ENCODE peak calls at places on chromosomes 4 and X, in ten cellular contexts. One of them, this sample, is unnamed.

GRCh38 chr4:2258091-2259035 is 3.5 kb downstream of the MXD4 start:
- DNase-seq in AG04450: no peak
- DNase-seq in tibial nerve: peak; percentile 12
- DNase-seq in left lung: peak; percentile 73
- DNase-seq in Caco-2: no peak
- DNase-seq in hepatocyte: no peak
- DNase-seq in tibial artery: peak; percentile 69
- DNase-seq in CD4-positive, alpha-beta T cell: no peak
- DNase-seq in brain microvascular endothelial cell: no peak
- DNase-seq in foreskin keratinocyte: no peak
- DNase-seq in this sample: no peak

GRCh38 chr4:7610841-7611240 is 176.1 kb upstream of the PSAPL1 start:
- DNase-seq in foreskin keratinocyte: no peak
- DNase-seq in Caco-2: no peak
- DNase-seq in tibial nerve: no peak
- DNase-seq in CD4-positive, alpha-beta T cell: no peak
- DNase-seq in tibial artery: no peak
- DNase-seq in left lung: no peak
- DNase-seq in brain microvascular endothelial cell: no peak
- DNase-seq in AG04450: no peak
- DNase-seq in hepatocyte: no peak
- DNase-seq in this sample: no peak

GRCh38 chrX:68833855-68834331 is 5.1 kb downstream of the EFNB1 start:
- DNase-seq in CD4-positive, alpha-beta T cell: no peak
- DNase-seq in left lung: no peak
- DNase-seq in hepatocyte: no peak
- DNase-seq in Caco-2: no peak
- DNase-seq in AG04450: no peak
- DNase-seq in foreskin keratinocyte: peak; percentile 87
- DNase-seq in tibial nerve: no peak
- DNase-seq in brain microvascular endothelial cell: no peak
- DNase-seq in tibial artery: no peak
- DNase-seq in this sample: no peak

GRCh38 chr4:47531241-47531953 is 46.3 kb downstream of the ATP10D start:
- DNase-seq in tibial nerve: no peak
- DNase-seq in AG04450: peak; percentile 47
- DNase-seq in brain microvascular endothelial cell: peak; percentile 95
- DNase-seq in CD4-positive, alpha-beta T cell: peak; percentile 36
- DNase-seq in left lung: no peak
- DNase-seq in Caco-2: peak; percentile 44
- DNase-seq in foreskin keratinocyte: peak; percentile 96
- DNase-seq in tibial artery: no peak
- DNase-seq in hepatocyte: peak; percentile 8
- DNase-seq in this sample: peak; percentile 30

GRCh38 chr4:78056265-78057129 is 626 bp upstream of the FRAS1 start:
- DNase-seq in brain microvascular endothelial cell: peak; percentile 63
- DNase-seq in Caco-2: peak; percentile 70
- DNase-seq in CD4-positive, alpha-beta T cell: no peak
- DNase-seq in AG04450: no peak
- DNase-seq in hepatocyte: peak; percentile 90
- DNase-seq in left lung: peak; percentile 67
- DNase-seq in tibial artery: peak; percentile 77
- DNase-seq in tibial nerve: peak; percentile 57
- DNase-seq in foreskin keratinocyte: peak; percentile 91
- DNase-seq in this sample: peak; percentile 65

GRCh38 chr4:8917868-8918783 is 46.5 kb upstream of the HMX1 start:
- DNase-seq in foreskin keratinocyte: peak; percentile 21
- DNase-seq in hepatocyte: peak; percentile 76
- DNase-seq in tibial artery: peak; percentile 66
- DNase-seq in AG04450: no peak
- DNase-seq in Caco-2: peak; percentile 80
- DNase-seq in CD4-positive, alpha-beta T cell: peak; percentile 39
- DNase-seq in brain microvascular endothelial cell: peak; percentile 37
- DNase-seq in left lung: peak; percentile 87
- DNase-seq in tibial nerve: peak; percentile 38
- DNase-seq in this sample: peak; percentile 86

GRCh38 chr4:185573651-185574199 is 38.4 kb upstream of the PDLIM3 start:
- DNase-seq in foreskin keratinocyte: peak; percentile 86
- DNase-seq in left lung: no peak
- DNase-seq in tibial nerve: no peak
- DNase-seq in tibial artery: no peak
- DNase-seq in CD4-positive, alpha-beta T cell: no peak
- DNase-seq in brain microvascular endothelial cell: peak; percentile 92
- DNase-seq in AG04450: no peak
- DNase-seq in Caco-2: no peak
- DNase-seq in hepatocyte: peak; percentile 47
- DNase-seq in this sample: no peak

GRCh38 chrX:36684053-36684452 is 324.1 kb upstream of the FAM47C start:
- DNase-seq in brain microvascular endothelial cell: no peak
- DNase-seq in hepatocyte: no peak
- DNase-seq in CD4-positive, alpha-beta T cell: no peak
- DNase-seq in tibial nerve: no peak
- DNase-seq in tibial artery: no peak
- DNase-seq in foreskin keratinocyte: no peak
- DNase-seq in AG04450: no peak
- DNase-seq in left lung: no peak
- DNase-seq in Caco-2: no peak
- DNase-seq in this sample: no peak

GRCh38 chr4:113834302-113834701 is 72.8 kb upstream of the CAMK2D start:
- DNase-seq in CD4-positive, alpha-beta T cell: no peak
- DNase-seq in tibial artery: no peak
- DNase-seq in AG04450: no peak
- DNase-seq in Caco-2: no peak
- DNase-seq in brain microvascular endothelial cell: no peak
- DNase-seq in tibial nerve: no peak
- DNase-seq in foreskin keratinocyte: no peak
- DNase-seq in hepatocyte: no peak
- DNase-seq in left lung: no peak
- DNase-seq in this sample: no peak

GRCh38 chr4:114509340-114509739 is 89.3 kb upstream of the UGT8 start:
- DNase-seq in foreskin keratinocyte: no peak
- DNase-seq in left lung: no peak
- DNase-seq in tibial nerve: no peak
- DNase-seq in AG04450: no peak
- DNase-seq in CD4-positive, alpha-beta T cell: no peak
- DNase-seq in Caco-2: no peak
- DNase-seq in tibial artery: no peak
- DNase-seq in hepatocyte: no peak
- DNase-seq in brain microvascular endothelial cell: no peak
- DNase-seq in this sample: no peak

GRCh38 chr4:152247271-152247975 is 288.5 kb downstream of the FBXW7 start:
- DNase-seq in CD4-positive, alpha-beta T cell: no peak
- DNase-seq in foreskin keratinocyte: peak; percentile 38
- DNase-seq in brain microvascular endothelial cell: no peak
- DNase-seq in Caco-2: no peak
- DNase-seq in tibial nerve: no peak
- DNase-seq in tibial artery: no peak
- DNase-seq in hepatocyte: peak; percentile 22
- DNase-seq in left lung: peak; percentile 55
- DNase-seq in AG04450: no peak
- DNase-seq in this sample: no peak

GRCh38 chrX:65679071-65679540 is 11.7 kb downstream of the MSN start:
- DNase-seq in Caco-2: no peak
- DNase-seq in left lung: no peak
- DNase-seq in hepatocyte: no peak
- DNase-seq in tibial nerve: no peak
- DNase-seq in foreskin keratinocyte: peak; percentile 77
- DNase-seq in CD4-positive, alpha-beta T cell: no peak
- DNase-seq in brain microvascular endothelial cell: no peak
- DNase-seq in AG04450: no peak
- DNase-seq in tibial artery: no peak
- DNase-seq in this sample: no peak

GRCh38 chr4:52107745-52108144 is 56.6 kb downstream of the SPATA18 start:
- DNase-seq in hepatocyte: no peak
- DNase-seq in foreskin keratinocyte: no peak
- DNase-seq in left lung: no peak
- DNase-seq in brain microvascular endothelial cell: no peak
- DNase-seq in tibial artery: no peak
- DNase-seq in CD4-positive, alpha-beta T cell: no peak
- DNase-seq in tibial nerve: no peak
- DNase-seq in Caco-2: no peak
- DNase-seq in AG04450: no peak
- DNase-seq in this sample: no peak
- TF ChIP-seq CTCF in hepatocyte: peak; percentile 16
- TF ChIP-seq CTCF in foreskin keratinocyte: no peak
- TF ChIP-seq CTCF in left lung: no peak
- TF ChIP-seq CTCF in brain microvascular endothelial cell: peak; percentile 23
- TF ChIP-seq CTCF in tibial artery: no peak
- TF ChIP-seq CTCF in CD4-positive, alpha-beta T cell: no peak
- TF ChIP-seq CTCF in tibial nerve: no peak
- TF ChIP-seq CTCF in Caco-2: no peak
- TF ChIP-seq CTCF in AG04450: no peak
- TF ChIP-seq CTCF in this sample: no peak

GRCh38 chr4:82458729-82459128 is 28.3 kb downstream of the ENOPH1 start:
- DNase-seq in tibial nerve: no peak
- DNase-seq in tibial artery: no peak
- DNase-seq in foreskin keratinocyte: no peak
- DNase-seq in AG04450: no peak
- DNase-seq in brain microvascular endothelial cell: no peak
- DNase-seq in Caco-2: no peak
- DNase-seq in hepatocyte: no peak
- DNase-seq in CD4-positive, alpha-beta T cell: no peak
- DNase-seq in left lung: no peak
- DNase-seq in this sample: peak; percentile 39

GRCh38 chr4:82467442-82467841 is 37.1 kb downstream of the ENOPH1 start:
- DNase-seq in Caco-2: no peak
- DNase-seq in foreskin keratinocyte: no peak
- DNase-seq in AG04450: no peak
- DNase-seq in hepatocyte: no peak
- DNase-seq in CD4-positive, alpha-beta T cell: no peak
- DNase-seq in tibial nerve: no peak
- DNase-seq in left lung: no peak
- DNase-seq in brain microvascular endothelial cell: no peak
- DNase-seq in tibial artery: no peak
- DNase-seq in this sample: no peak

GRCh38 chr4:82461710-82462109 is 31.3 kb downstream of the ENOPH1 start:
- DNase-seq in AG04450: no peak
- DNase-seq in CD4-positive, alpha-beta T cell: no peak
- DNase-seq in Caco-2: no peak
- DNase-seq in tibial artery: no peak
- DNase-seq in tibial nerve: no peak
- DNase-seq in hepatocyte: no peak
- DNase-seq in brain microvascular endothelial cell: no peak
- DNase-seq in foreskin keratinocyte: no peak
- DNase-seq in left lung: no peak
- DNase-seq in this sample: no peak

GRCh38 chr4:82463221-82463620 is 32.8 kb downstream of the ENOPH1 start:
- DNase-seq in brain microvascular endothelial cell: no peak
- DNase-seq in AG04450: no peak
- DNase-seq in tibial nerve: no peak
- DNase-seq in tibial artery: no peak
- DNase-seq in foreskin keratinocyte: no peak
- DNase-seq in left lung: no peak
- DNase-seq in Caco-2: no peak
- DNase-seq in CD4-positive, alpha-beta T cell: no peak
- DNase-seq in hepatocyte: no peak
- DNase-seq in this sample: no peak

DNA sequence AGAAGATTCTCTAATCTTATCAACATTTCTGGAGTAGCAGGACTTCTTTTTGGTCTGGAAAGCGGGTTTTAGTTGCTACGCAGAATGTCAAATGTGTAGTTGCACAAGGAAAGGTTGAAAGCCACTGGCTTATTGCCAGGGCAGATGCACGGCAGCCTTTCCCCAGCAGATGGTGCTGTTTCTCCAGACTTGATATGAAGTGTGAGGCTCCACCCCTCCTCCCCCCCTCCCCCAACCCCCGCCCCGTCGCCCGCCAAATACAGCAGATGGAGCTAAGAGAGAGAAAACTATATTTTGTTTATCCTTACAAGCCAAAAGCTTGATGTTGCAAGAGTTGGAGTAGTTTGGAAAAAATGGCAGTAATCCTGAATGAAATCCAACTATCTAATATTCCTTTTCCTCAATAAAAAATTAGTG is 32.0 kb downstream of the ENOPH1 start:
- DNase-seq in brain microvascular endothelial cell: peak; percentile 89
- DNase-seq in left lung: peak; percentile 79
- DNase-seq in tibial nerve: peak; percentile 90
- DNase-seq in Caco-2: peak; percentile 88
- DNase-seq in CD4-positive, alpha-beta T cell: peak; percentile 75
- DNase-seq in tibial artery: peak; percentile 92
- DNase-seq in AG04450: peak; percentile 79
- DNase-seq in hepatocyte: peak; percentile 93
- DNase-seq in foreskin keratinocyte: peak; percentile 64
- DNase-seq in this sample: peak; percentile 78
- TF ChIP-seq CTCF in brain microvascular endothelial cell: peak; percentile 82
- TF ChIP-seq CTCF in left lung: peak; percentile 91
- TF ChIP-seq CTCF in tibial nerve: peak; percentile 96
- TF ChIP-seq CTCF in Caco-2: peak; percentile 72
- TF ChIP-seq CTCF in CD4-positive, alpha-beta T cell: peak; percentile 71
- TF ChIP-seq CTCF in tibial artery: peak; percentile 87
- TF ChIP-seq CTCF in AG04450: peak; percentile 77
- TF ChIP-seq CTCF in hepatocyte: peak; percentile 98
- TF ChIP-seq CTCF in foreskin keratinocyte: peak; percentile 73
- TF ChIP-seq CTCF in this sample: peak; percentile 94

DNA sequence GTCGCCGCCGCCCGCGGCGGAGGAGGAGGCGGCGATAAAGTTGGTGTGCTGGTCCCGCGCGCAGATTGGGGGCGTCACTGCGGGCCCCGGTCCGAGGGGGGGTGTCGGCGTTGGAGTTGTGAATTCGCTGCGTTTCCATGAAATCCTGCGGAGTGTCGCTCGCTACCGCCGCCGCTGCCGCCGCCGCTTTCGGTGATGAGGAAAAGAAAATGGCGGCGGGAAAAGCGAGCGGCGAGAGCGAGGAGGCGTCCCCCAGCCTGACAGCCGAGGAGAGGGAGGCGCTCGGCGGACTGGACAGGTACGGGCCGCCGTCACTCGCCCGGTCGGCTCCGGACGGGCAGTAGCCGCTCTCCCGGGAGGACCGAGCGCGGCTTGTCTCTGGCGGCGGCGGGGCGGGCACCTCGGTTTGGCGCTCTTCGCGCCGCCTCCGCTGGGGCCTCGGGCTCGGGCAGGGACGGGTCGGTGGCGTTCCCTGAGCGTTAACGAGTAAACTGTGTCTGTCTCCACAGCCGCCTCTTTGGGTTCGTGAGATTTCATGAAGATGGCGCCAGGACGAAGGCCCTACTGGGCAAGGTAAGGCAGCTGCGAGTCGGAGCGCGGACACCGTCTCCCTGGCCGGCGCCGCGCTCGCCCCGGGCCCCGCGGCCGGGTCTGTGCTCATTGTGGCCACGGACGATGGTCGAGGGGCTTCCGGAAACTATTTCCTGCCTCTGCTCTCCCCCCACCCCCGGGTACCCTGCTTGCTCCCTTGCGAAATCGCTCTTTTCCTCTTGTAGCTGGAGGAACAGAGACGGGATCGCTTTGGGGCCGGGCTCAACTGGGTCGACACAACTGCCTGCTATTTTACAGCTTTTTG is 655 bp downstream of the KDM6A start:
- DNase-seq in brain microvascular endothelial cell: peak; percentile 51
- DNase-seq in hepatocyte: peak; percentile 58
- DNase-seq in foreskin keratinocyte: peak; percentile 22
- DNase-seq in Caco-2: peak; percentile 48
- DNase-seq in CD4-positive, alpha-beta T cell: peak; percentile 61
- DNase-seq in tibial nerve: peak; percentile 18
- DNase-seq in AG04450: no peak
- DNase-seq in tibial artery: peak; percentile 65
- DNase-seq in left lung: peak; percentile 84
- DNase-seq in this sample: peak; percentile 36
- TF ChIP-seq CTCF in brain microvascular endothelial cell: no peak
- TF ChIP-seq CTCF in hepatocyte: no peak
- TF ChIP-seq CTCF in foreskin keratinocyte: peak; percentile 16
- TF ChIP-seq CTCF in Caco-2: no peak
- TF ChIP-seq CTCF in CD4-positive, alpha-beta T cell: no peak
- TF ChIP-seq CTCF in tibial nerve: no peak
- TF ChIP-seq CTCF in AG04450: no peak
- TF ChIP-seq CTCF in tibial artery: no peak
- TF ChIP-seq CTCF in left lung: no peak
- TF ChIP-seq CTCF in this sample: no peak

GRCh38 chr4:162535121-162535520 is 371.3 kb upstream of the FSTL5 start:
- DNase-seq in tibial artery: no peak
- DNase-seq in CD4-positive, alpha-beta T cell: no peak
- DNase-seq in foreskin keratinocyte: no peak
- DNase-seq in brain microvascular endothelial cell: no peak
- DNase-seq in tibial nerve: no peak
- DNase-seq in AG04450: no peak
- DNase-seq in Caco-2: no peak
- DNase-seq in hepatocyte: no peak
- DNase-seq in left lung: no peak
- DNase-seq in this sample: no peak
- TF ChIP-seq CTCF in tibial artery: no peak
- TF ChIP-seq CTCF in CD4-positive, alpha-beta T cell: no peak
- TF ChIP-seq CTCF in foreskin keratinocyte: no peak
- TF ChIP-seq CTCF in brain microvascular endothelial cell: no peak
- TF ChIP-seq CTCF in tibial nerve: no peak
- TF ChIP-seq CTCF in AG04450: no peak
- TF ChIP-seq CTCF in Caco-2: no peak
- TF ChIP-seq CTCF in hepatocyte: no peak
- TF ChIP-seq CTCF in left lung: no peak
- TF ChIP-seq CTCF in this sample: no peak